ENCODE peak calls at places on chromosome 20, in four cellular contexts. X, S, A and Z are unnamed samples.

GRCh38 chr20:25058797-25059486 is 1.0 kb upstream of the ACSS1 start:
- DNase-seq in X (peak; percentile 37), S (peak; percentile 30), A (peak; percentile 56), Z (peak; percentile 74)

GRCh38 chr20:25039697-25040437 is 18.1 kb downstream of the ACSS1 start:
- DNase-seq in X (peak; percentile 59), S (peak; percentile 96), A (peak; percentile 88), Z (peak; percentile 93)

GRCh38 chr20:46312075-46312944 is 4.0 kb upstream of the CDH22 start:
- DNase-seq in X (no peak), S (peak; percentile 12), A (no peak), Z (peak; percentile 28)

GRCh38 chr20:44176833-44177533 is 10.0 kb downstream of the JPH2 start:
- DNase-seq in X (peak; percentile 92), S (no peak), A (no peak), Z (no peak)

GRCh38 chr20:56626367-56627121 is 2.6 kb upstream of the TFAP2C start:
- DNase-seq in X (peak; percentile 86), S (peak; percentile 24), A (no peak), Z (peak; percentile 34)

GRCh38 chr20:25529295-25529951 is 55.9 kb downstream of the NINL start:
- DNase-seq in X (no peak), S (no peak), A (no peak), Z (no peak)

GRCh38 chr20:51366155-51366886 is 176.2 kb downstream of the NFATC2 start:
- DNase-seq in X (peak; percentile 90), S (peak; percentile 97), A (peak; percentile 69), Z (no peak)

GRCh38 chr20:25356294-25356933 is 34.2 kb downstream of the ABHD12 start:
- DNase-seq in X (no peak), S (no peak), A (no peak), Z (no peak)

GRCh38 chr20:12764053-12764452 is 244.7 kb upstream of the SPTLC3 start:
- DNase-seq in X (no peak), S (no peak), A (no peak), Z (no peak)

GRCh38 chr20:36307412-36308317 is 1.5 kb downstream of the DLGAP4 start:
- DNase-seq in X (no peak), S (no peak), A (no peak), Z (no peak)

GRCh38 chr20:56513096-56513806 is 11.3 kb upstream of the FAM209A start:
- DNase-seq in X (no peak), S (no peak), A (no peak), Z (no peak)

GRCh38 chr20:36378686-36379085 is 72.5 kb downstream of the DLGAP4 start:
- DNase-seq in X (no peak), S (no peak), A (no peak), Z (no peak)

DNA sequence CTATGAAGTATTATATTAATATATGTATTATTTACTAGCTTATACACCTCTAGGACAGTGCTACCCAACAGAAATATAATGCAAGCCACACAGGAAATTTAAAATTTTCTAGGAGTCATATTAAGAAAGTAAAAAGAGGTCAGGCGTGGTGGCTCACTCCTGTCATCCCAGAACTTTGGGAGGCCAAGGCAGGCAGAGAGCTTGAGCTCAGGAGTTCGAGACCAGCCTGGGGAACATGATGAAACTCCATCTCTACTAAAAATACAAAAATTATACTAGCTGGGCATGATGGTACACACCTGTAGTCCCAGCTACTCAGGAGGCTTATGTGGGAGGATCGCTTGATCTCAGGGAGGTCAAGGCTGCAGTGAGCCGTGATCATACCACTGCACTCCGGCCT is 237.6 kb upstream of the ZNF217 start:
- DNase-seq in X (no peak), S (no peak), A (no peak), Z (no peak)
- H3K27ac ChIP-seq in X (peak overlapping the region; percentile 100), S (no peak overlapping the region), A (no peak overlapping the region), Z (no peak overlapping the region)

DNA sequence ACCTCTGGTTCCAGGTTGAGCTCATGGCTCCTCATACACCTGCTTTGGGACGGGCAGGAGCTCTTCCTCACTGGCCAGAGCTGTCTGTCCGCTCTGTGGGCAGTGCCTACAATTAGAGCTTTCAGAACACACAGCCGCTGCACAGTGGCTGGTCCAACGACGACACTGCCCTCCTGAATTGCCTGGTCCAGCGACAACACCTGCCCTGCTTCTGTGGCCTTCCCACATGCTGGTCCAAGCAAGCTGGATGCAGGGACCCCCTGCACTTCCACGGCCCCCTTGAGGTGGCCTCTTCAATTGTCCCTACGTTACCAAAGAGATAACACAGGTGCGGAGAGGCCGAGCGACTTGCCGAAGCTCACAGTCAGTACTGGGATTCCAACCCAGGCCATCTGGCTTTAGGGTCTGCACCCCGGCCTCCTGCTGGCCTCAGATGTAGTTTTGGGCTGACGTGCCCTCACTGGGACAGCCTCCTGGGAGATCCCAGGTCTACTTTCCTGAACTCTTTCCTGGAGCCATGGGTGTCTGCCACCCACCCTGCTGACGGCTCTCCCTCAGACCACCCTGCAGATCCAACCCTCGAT is 1.4 kb upstream of the CHRNA4 start:
- DNase-seq in X (no peak), S (no peak), A (no peak), Z (no peak)
- TF ChIP-seq CTCF in X (no peak), S (no peak), A (no peak), Z (no peak)

GRCh38 chr20:1657556-1658334 is at the start of gene SIRPG:
- DNase-seq in X (no peak), S (no peak), A (no peak), Z (no peak)

GRCh38 chr20:1652104-1652503 is 5.5 kb downstream of the SIRPG start:
- DNase-seq in X (no peak), S (no peak), A (no peak), Z (no peak)

GRCh38 chr20:1656844-1657243 is 735 bp downstream of the SIRPG start:
- DNase-seq in X (no peak), S (no peak), A (no peak), Z (no peak)

GRCh38 chr20:1652960-1653359 is 4.6 kb downstream of the SIRPG start:
- DNase-seq in X (no peak), S (no peak), A (no peak), Z (no peak)

DNA sequence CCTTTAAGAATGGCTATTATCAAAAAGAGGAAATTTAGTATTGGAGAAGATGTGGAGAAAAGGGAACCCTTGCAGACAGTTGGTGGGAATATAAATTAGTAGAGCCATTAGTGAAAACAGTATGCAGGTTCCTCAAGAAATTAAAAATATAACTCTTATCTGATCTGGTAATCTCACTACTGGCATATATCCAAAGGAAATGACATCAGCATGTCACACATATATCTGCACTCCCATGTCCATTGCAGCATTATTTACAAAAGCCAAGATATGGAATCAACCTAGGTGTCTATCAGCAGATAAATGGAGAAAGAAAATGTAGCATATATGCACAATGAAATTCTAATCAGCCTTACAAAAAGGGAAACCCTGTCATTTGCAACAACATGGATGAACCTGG is 2.6 kb downstream of the SIRPG start:
- DNase-seq in X (no peak), S (no peak), A (no peak), Z (no peak)
- H3K27ac ChIP-seq in X (no peak overlapping the region), S (no peak overlapping the region), A (no peak overlapping the region), Z (no peak overlapping the region)

DNA sequence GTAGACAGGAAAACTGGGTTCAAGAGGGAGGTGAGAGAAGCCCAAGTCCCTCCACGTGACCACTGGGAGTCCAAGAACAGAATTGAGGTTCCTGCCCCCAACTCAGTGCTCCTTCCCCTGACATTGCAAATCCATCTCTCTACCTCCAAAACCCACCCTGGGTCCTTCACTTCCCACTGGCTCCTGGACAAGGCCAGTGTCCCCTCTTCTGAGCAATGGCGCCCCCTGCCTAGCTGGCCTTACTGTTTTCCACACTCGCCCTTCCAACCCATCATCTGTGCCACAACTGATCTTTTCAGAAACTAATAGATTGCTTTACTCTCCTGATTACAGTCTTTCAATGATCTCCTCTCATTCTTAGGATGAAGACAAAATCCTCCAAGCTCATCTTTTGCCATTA is 200.3 kb downstream of the ANKRD60 start:
- DNase-seq in X (no peak), S (no peak), A (no peak), Z (no peak)
- TF ChIP-seq CTCF in X (no peak), S (peak; percentile 16), A (peak; percentile 26), Z (no peak)

GRCh38 chr20:479487-479886 is 17.2 kb upstream of the TBC1D20 start:
- DNase-seq in X (no peak), S (peak; percentile 20), A (no peak), Z (no peak)
- H3K27ac ChIP-seq in X (no peak overlapping the region), S (no peak overlapping the region), A (no peak overlapping the region), Z (no peak overlapping the region)

GRCh38 chr20:19019734-19020364 is 192.6 kb upstream of the SLC24A3 start:
- DNase-seq in X (no peak), S (no peak), A (no peak), Z (no peak)
- TF ChIP-seq CTCF in X (no peak), S (no peak), A (no peak), Z (no peak)

DNA sequence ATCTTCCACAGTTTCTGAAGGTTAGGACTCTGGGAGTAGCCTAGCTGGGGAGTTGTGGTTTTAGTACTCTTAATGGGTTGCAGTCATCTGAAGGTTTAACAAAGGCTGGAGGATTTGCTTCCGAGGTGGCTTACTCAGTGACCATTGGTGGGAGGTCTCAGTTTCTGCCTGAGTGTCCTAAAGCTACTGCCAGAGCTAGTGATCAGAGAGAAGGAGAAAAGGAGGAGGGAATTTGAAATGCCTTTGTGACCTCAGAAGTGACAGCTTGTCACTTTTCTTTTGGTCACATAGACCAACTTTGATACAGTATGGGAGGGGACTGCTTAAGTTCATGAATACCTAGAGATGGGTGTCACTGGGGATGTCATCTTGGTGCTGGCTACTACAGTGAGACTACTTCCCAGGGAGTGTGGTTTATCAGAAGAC is 41.3 kb downstream of the NCOA3 start:
- DNase-seq in X (no peak), S (peak; percentile 11), A (no peak), Z (no peak)
- H3K27ac ChIP-seq in X (peak overlapping the region; percentile 40), S (no peak overlapping the region), A (no peak overlapping the region), Z (no peak overlapping the region)

DNA sequence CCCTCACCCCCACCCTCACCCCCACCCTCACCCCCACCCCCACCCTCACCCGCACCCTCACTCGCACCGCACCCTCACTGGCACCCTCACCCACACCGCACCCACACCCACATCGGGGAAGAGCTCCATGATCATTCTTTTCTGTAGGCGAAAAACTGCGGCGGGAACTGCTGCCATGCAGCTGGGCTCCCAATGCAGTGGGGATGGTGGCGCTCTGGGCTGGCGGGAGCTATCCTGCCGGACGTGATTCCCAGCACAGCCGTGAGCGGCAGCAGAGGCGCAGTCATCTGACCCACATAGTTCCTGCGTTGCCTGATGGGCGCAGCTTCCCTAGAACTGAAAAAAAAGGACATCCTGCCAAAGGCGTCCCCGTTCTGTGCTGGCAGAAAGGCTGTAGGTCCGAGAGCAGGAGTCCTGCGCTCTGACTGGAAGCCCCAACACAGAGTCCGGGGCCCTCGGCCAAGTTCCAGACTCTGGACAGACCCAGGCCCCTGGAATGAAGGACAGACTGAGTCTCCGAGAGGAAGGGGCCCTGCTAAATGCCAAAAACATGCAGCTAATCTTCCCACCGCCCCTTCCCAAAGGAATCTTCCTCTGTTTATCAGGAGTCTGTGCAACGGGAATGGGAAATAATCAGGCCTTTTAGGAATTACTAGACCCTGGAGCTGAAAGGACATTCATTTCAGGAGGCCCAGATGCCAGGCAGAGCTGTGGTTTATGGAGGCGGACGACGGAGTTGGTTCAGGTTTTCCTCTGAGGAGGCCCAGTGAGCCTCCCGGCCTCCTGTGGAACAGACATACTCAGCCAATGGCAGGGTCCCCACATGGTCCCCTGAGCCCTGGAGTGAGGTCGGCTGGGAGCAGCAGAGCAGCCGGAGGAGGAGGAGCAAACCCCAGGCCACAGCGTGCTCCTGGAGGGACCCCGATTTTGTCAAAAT is 14.1 kb upstream of the TCFL5 start:
- DNase-seq in X (peak; percentile 74), S (peak; percentile 91), A (peak; percentile 81), Z (peak; percentile 83)
- TF ChIP-seq CTCF in X (no peak), S (peak; percentile 54), A (peak; percentile 59), Z (peak; percentile 31)